ENCODE peak calls at places on chromosomes 12 and 14, in six cellular contexts. F is HepG2, D is A549, G is upper lobe of left lung, A is K562, U is GM12878. R is an unnamed sample.

GRCh38 chr14:99809864-99810854 is 16.9 kb downstream of the EML1 start:
- ATAC-seq in F (peak), D (no peak), G (no peak), A (peak), U (no peak), R (peak)

GRCh38 chr14:39015964-39016577 is 87.0 kb downstream of the SEC23A start:
- ATAC-seq in F (peak), D (no peak), G (no peak), A (no peak), U (no peak), R (no peak)

GRCh38 chr12:4506870-4507269 is 31.8 kb upstream of the RAD51AP1 start:
- ATAC-seq in F (no peak), D (no peak), G (no peak), A (no peak), U (peak), R (no peak)

GRCh38 chr12:28583771-28584261 is 393.6 kb downstream of the CCDC91 start:
- ATAC-seq in F (no peak), D (no peak), G (no peak), A (peak), U (no peak), R (no peak)

GRCh38 chr14:96095581-96096476 is 56.7 kb downstream of the C14orf132 start:
- ATAC-seq in F (peak), D (peak), G (peak), A (no peak), U (no peak), R (peak)

GRCh38 chr12:132205271-132206092 is 61.2 kb downstream of the NOC4L start:
- ATAC-seq in F (peak), D (peak), G (no peak), A (no peak), U (peak), R (peak)

GRCh38 chr12:45357547-45358417 is 141.9 kb downstream of the ANO6 start:
- ATAC-seq in F (no peak), D (no peak), G (no peak), A (no peak), U (no peak), R (peak)

GRCh38 chr14:91692075-91692474 is 39.8 kb downstream of the CATSPERB start:
- ATAC-seq in F (no peak), D (no peak), G (no peak), A (no peak), U (no peak), R (no peak)

GRCh38 chr12:25701290-25701689 is 148.2 kb upstream of the LMNTD1 start:
- ATAC-seq in F (no peak), D (no peak), G (no peak), A (no peak), U (no peak), R (no peak)

GRCh38 chr14:74974364-74975058 is 19.1 kb upstream of the PGF start:
- ATAC-seq in F (peak), D (no peak), G (no peak), A (no peak), U (no peak), R (peak)

GRCh38 chr14:97490521-97491070 is 693.4 kb downstream of the VRK1 start:
- ATAC-seq in F (no peak), D (no peak), G (no peak), A (no peak), U (no peak), R (no peak)

GRCh38 chr12:10701226-10701681 is 21.9 kb downstream of the YBX3 start:
- ATAC-seq in F (no peak), D (peak), G (no peak), A (no peak), U (peak), R (no peak)

GRCh38 chr12:113697646-113698504 is 226.2 kb upstream of the LHX5 start:
- ATAC-seq in F (peak), D (no peak), G (no peak), A (no peak), U (no peak), R (no peak)

GRCh38 chr14:96284008-96284407 is 28.0 kb downstream of the BDKRB1 start:
- ATAC-seq in F (no peak), D (no peak), G (no peak), A (no peak), U (no peak), R (no peak)

GRCh38 chr12:78938341-78939084 is 73.9 kb downstream of the SYT1 start:
- ATAC-seq in F (no peak), D (no peak), G (no peak), A (no peak), U (no peak), R (no peak)

GRCh38 chr14:81710232-81710845 is 176.7 kb upstream of the SEL1L start:
- ATAC-seq in F (peak), D (peak), G (no peak), A (no peak), U (peak), R (no peak)

GRCh38 chr12:77097846-77098245 is 32.5 kb upstream of the E2F7 start:
- ATAC-seq in F (no peak), D (no peak), G (no peak), A (no peak), U (no peak), R (no peak)

GRCh38 chr12:114611145-114612018 is 72.6 kb downstream of the TBX3 start:
- ATAC-seq in F (peak), D (peak), G (no peak), A (no peak), U (peak), R (no peak)

GRCh38 chr12:4720637-4720995 is 416 bp downstream of the GALNT8 start:
- ATAC-seq in F (no peak), D (no peak), G (no peak), A (no peak), U (no peak), R (no peak)

GRCh38 chr14:67447033-67447381 is 35.0 kb upstream of the PLEK2 start:
- ATAC-seq in F (no peak), D (no peak), G (no peak), A (peak), U (no peak), R (no peak)

GRCh38 chr14:29016050-29016900 is 249.7 kb downstream of the FOXG1 start:
- ATAC-seq in F (peak), D (peak), G (no peak), A (peak), U (peak), R (no peak)

GRCh38 chr12:131818821-131819585 is 9.2 kb upstream of the MMP17 start:
- ATAC-seq in F (peak), D (peak), G (no peak), A (peak), U (no peak), R (peak)

GRCh38 chr12:81573228-81573627 is 185.9 kb downstream of the PPFIA2 start:
- ATAC-seq in F (no peak), D (no peak), G (no peak), A (no peak), U (no peak), R (no peak)

GRCh38 chr12:114448618-114448933 is 42.6 kb upstream of the TBX5 start:
- ATAC-seq in F (no peak), D (no peak), G (no peak), A (no peak), U (no peak), R (no peak)

GRCh38 chr12:51788876-51789275 is 59.6 kb downstream of the FIGNL2 start:
- ATAC-seq in F (no peak), D (peak), G (no peak), A (no peak), U (peak), R (no peak)

GRCh38 chr14:30193791-30194407 is 266.3 kb upstream of the PRKD1 start:
- ATAC-seq in F (no peak), D (no peak), G (no peak), A (no peak), U (no peak), R (peak)

GRCh38 chr14:92525318-92526095 is 11.9 kb downstream of the RIN3 start:
- ATAC-seq in F (no peak), D (no peak), G (no peak), A (no peak), U (no peak), R (peak)

DNA sequence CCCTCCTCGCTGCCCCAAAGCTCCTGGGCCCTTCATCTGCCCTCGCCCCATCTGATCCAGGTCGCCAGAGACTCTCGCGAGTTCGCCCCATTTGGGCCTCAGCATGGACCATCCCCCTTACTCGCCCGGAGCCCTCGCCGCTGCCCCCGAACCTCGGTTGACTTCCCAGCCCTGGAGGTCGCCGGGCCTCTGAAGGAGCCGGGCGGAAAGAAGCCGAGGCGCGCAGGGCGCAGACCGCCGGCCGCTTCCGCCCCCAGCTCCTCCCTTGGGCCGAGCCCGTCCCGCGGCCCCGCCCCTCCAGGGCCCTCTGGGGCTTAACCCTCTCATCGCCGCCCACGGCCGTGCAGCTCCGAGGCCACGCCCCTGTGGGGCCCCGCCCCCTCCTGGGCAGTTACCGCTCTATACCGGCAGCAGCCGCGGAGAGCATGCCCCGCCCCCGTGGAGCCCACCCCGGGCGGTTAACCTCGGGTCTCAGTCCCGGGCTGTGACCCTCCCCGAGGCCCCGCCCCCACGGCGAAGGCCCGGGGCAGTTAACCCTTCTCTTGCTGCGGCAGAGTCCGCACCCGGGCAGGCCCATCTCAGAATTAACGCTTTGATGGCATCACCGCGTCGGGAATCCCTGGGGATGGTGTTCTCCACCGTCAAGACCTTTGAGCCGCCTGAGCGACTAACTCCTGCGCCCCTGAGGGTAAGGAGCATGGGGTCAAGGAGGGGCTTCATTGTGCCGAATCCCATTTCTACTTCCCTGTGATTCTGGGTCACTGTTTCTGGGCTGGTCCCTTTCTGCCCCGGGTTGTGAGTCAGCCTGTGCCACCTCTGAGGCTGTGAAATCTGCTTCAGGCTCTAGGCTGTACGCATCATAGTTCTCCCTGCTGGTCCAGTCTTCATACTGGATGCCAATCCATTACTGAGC is at the start of gene SPSB2:
- ATAC-seq in F (peak), D (peak), G (peak), A (peak), U (peak), R (peak)
- TF ChIP-seq EP300 in F (no peak), D (no peak), G (no peak), A (no peak), U (no peak), R (no peak)

DNA sequence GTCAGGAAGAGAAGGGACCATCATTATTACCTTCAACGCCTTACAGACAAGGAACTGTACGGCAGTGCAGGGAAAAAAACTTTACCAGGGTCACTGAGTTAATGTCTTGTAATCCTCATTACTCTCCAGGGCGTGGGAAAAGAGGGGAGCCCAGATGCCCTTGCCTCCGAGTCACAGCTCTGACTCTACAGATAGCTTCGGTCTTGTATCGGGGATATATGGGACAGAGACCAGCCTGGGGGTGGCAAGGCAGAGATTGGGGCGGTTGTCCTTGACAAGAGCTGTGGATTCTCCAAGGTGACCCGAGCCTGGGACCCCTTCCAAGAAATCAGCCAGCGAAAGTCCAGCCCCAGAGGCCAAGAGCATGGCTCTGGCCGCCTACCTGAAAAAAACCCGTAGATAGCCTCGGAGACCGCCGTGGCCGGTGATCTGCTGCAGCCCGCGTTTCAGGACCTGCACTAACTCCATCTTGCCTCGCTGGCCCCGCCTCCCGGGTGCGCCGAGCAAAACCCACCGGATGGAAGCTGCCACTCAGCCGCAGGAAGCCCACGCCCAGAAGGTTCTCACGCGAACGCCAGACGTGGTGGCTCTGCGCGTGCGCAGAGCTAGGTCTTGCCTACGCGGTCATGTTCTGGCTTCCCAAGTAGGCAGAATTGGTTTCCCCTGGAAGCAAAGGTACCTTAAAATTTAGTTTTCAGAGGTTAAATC is at the start of gene NDUFA12:
- ATAC-seq in F (peak), D (peak), G (peak), A (peak), U (peak), R (peak)
- TF ChIP-seq EP300 in F (peak), D (no peak), G (no peak), A (no peak), U (no peak), R (no peak)

GRCh38 chr12:124721501-124722154 is 142.0 kb downstream of the SCARB1 start:
- ATAC-seq in F (no peak), D (peak), G (no peak), A (no peak), U (no peak), R (no peak)

GRCh38 chr12:124718458-124718857 is 145.2 kb downstream of the SCARB1 start:
- ATAC-seq in F (no peak), D (no peak), G (no peak), A (no peak), U (no peak), R (no peak)

GRCh38 chr12:124720019-124720686 is 143.5 kb downstream of the SCARB1 start:
- ATAC-seq in F (no peak), D (peak), G (no peak), A (peak), U (no peak), R (peak)

GRCh38 chr12:124722871-124723270 is 140.8 kb downstream of the SCARB1 start:
- ATAC-seq in F (no peak), D (no peak), G (no peak), A (no peak), U (no peak), R (no peak)

DNA sequence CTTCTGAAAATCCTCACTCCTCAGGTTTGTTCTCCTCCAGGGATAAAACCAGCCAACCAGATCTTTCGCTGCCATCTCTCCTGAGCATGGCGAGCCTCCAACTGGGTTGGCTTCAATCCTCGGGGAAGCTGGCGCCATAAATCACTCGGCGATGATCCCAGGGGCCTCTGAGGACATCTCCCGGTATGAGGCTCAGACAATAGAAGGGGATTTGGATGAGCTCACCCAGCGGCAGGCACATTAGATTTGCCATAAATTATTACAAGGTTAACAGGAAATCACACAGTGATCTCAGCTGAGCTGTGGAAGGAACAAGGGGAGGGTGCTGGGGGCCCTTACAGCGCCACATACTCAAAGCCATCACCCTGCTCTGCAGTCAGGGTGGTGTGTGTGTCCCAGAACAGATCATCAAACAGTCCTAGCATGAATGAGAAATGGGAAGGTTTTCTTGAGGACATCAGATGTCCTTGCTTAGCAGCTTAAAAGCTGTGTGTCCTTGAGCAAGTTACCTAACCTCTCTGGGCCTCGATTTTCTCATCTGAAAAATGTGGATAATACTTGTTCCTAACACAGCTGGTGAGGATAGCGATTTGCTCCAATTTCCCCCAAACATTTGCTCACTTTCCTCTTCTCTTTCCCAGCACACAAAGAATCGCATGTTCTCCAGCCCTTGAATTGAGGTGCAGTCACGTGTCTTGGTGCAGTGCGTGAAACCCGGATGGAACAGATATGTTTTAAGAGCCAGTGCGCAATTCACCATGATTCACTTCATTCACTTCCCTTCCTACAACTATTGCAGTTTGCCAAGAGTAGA is 142.8 kb downstream of the SCARB1 start:
- ATAC-seq in F (no peak), D (peak), G (no peak), A (no peak), U (no peak), R (peak)
- TF ChIP-seq EP300 in F (no peak), D (no peak), G (no peak), A (no peak), U (no peak), R (no peak)

GRCh38 chr12:119624971-119625370 is 31.4 kb downstream of the TMEM233 start:
- ATAC-seq in F (no peak), D (no peak), G (no peak), A (no peak), U (no peak), R (no peak)
- TF ChIP-seq EP300 in F (no peak), D (no peak), G (no peak), A (no peak), U (no peak), R (no peak)

DNA sequence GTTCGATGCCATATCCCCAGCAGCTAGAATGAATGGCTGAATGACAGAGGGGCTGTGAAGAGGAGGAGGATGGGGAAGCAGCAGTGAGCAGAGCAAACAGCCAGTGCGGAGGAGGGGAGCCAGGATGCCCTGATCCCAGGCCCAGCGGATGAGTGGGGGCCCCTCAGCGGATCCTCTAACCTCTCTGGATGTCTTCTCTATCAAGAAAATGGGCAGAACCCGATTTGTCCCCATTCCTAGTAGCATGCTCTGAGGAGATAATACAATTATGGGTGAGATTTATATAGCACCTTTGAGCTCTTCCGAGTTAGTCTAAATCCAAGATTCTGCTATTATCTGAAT is 30.0 kb upstream of the RPLP0 start:
- ATAC-seq in F (no peak), D (peak), G (no peak), A (no peak), U (no peak), R (no peak)
- TF ChIP-seq EP300 in F (no peak), D (no peak), G (no peak), A (no peak), U (no peak), R (no peak)

GRCh38 chr14:58626441-58626840 is 11.3 kb upstream of the DACT1 start:
- ATAC-seq in F (no peak), D (no peak), G (no peak), A (no peak), U (no peak), R (no peak)
- TF ChIP-seq EP300 in F (no peak), D (no peak), G (no peak), A (no peak), U (no peak), R (no peak)

GRCh38 chr14:69398818-69399210 is 322 bp downstream of the SLC39A9 start:
- ATAC-seq in F (no peak), D (peak), G (no peak), A (peak), U (peak), R (peak)

GRCh38 chr14:69395929-69396328 is 2.2 kb downstream of the ERH start:
- ATAC-seq in F (no peak), D (no peak), G (no peak), A (no peak), U (no peak), R (no peak)

GRCh38 chr14:69399750-69400149 is 1.3 kb downstream of the SLC39A9 start:
- ATAC-seq in F (no peak), D (no peak), G (no peak), A (no peak), U (no peak), R (no peak)

GRCh38 chr14:69400154-69400553 is 1.7 kb downstream of the SLC39A9 start:
- ATAC-seq in F (no peak), D (no peak), G (no peak), A (no peak), U (no peak), R (no peak)

GRCh38 chr14:69398053-69398817 is at the start of the genes ERH and SLC39A9:
- ATAC-seq in F (peak), D (peak), G (peak), A (peak), U (peak), R (peak)
- TF ChIP-seq EP300 in F (no peak), D (no peak), G (no peak), A (peak), U (no peak), R (no peak)

GRCh38 chr12:54358620-54358944 is 5.7 kb downstream of the GPR84 start:
- ATAC-seq in F (no peak), D (no peak), G (no peak), A (peak), U (no peak), R (no peak)

GRCh38 chr12:54355104-54355815 is 9.0 kb downstream of the GPR84 start:
- ATAC-seq in F (no peak), D (no peak), G (no peak), A (no peak), U (no peak), R (no peak)

GRCh38 chr12:54356951-54357356 is 7.3 kb downstream of the GPR84 start:
- ATAC-seq in F (no peak), D (no peak), G (no peak), A (no peak), U (no peak), R (no peak)

GRCh38 chr12:54357802-54358619 is 6.3 kb downstream of the GPR84 start:
- ATAC-seq in F (no peak), D (peak), G (no peak), A (peak), U (peak), R (no peak)

GRCh38 chr12:54356228-54356627 is 8.1 kb downstream of the GPR84 start:
- ATAC-seq in F (no peak), D (no peak), G (no peak), A (no peak), U (no peak), R (no peak)
- TF ChIP-seq EP300 in F (no peak), D (no peak), G (no peak), A (no peak), U (no peak), R (no peak)

R was measured in gastroesophageal sphincter.